ENCODE peak calls at places on chromosomes 12 and 14, in eight cellular contexts. One of them, this sample, is unnamed.

GRCh38 chr14:64770751-64771150 is 66.5 kb downstream of the PLEKHG3 start:
- DNase-seq in CD8-positive, alpha-beta T cell: no peak
- DNase-seq in right lobe of liver: no peak
- DNase-seq in lower lobe of right lung: no peak
- DNase-seq in HCT116: no peak
- DNase-seq in K562: no peak
- DNase-seq in stomach: no peak
- DNase-seq in testis: no peak
- DNase-seq in this sample: no peak

GRCh38 chr12:43210437-43211197 is 341.4 kb downstream of the ADAMTS20 start:
- DNase-seq in HCT116: no peak
- DNase-seq in testis: no peak
- DNase-seq in K562: peak
- DNase-seq in CD8-positive, alpha-beta T cell: no peak
- DNase-seq in right lobe of liver: no peak
- DNase-seq in stomach: no peak
- DNase-seq in lower lobe of right lung: no peak
- DNase-seq in this sample: no peak

GRCh38 chr12:31008961-31009840 is 64.5 kb upstream of the DDX11 start:
- DNase-seq in testis: no peak
- DNase-seq in HCT116: no peak
- DNase-seq in K562: no peak
- DNase-seq in lower lobe of right lung: peak
- DNase-seq in CD8-positive, alpha-beta T cell: no peak
- DNase-seq in stomach: no peak
- DNase-seq in right lobe of liver: no peak
- DNase-seq in this sample: no peak

GRCh38 chr14:101586531-101587402 is 25.5 kb downstream of the DIO3 start:
- DNase-seq in testis: no peak
- DNase-seq in stomach: no peak
- DNase-seq in right lobe of liver: peak
- DNase-seq in HCT116: no peak
- DNase-seq in K562: no peak
- DNase-seq in CD8-positive, alpha-beta T cell: no peak
- DNase-seq in lower lobe of right lung: no peak
- DNase-seq in this sample: peak

GRCh38 chr14:58587271-58587670 is 50.5 kb upstream of the DACT1 start:
- DNase-seq in stomach: no peak
- DNase-seq in testis: no peak
- DNase-seq in lower lobe of right lung: no peak
- DNase-seq in right lobe of liver: no peak
- DNase-seq in CD8-positive, alpha-beta T cell: no peak
- DNase-seq in HCT116: no peak
- DNase-seq in K562: no peak
- DNase-seq in this sample: no peak

GRCh38 chr12:32727237-32727636 is 28.5 kb downstream of the YARS2 start:
- DNase-seq in HCT116: no peak
- DNase-seq in K562: peak
- DNase-seq in lower lobe of right lung: no peak
- DNase-seq in right lobe of liver: no peak
- DNase-seq in stomach: no peak
- DNase-seq in CD8-positive, alpha-beta T cell: no peak
- DNase-seq in testis: no peak
- DNase-seq in this sample: no peak

GRCh38 chr14:79567306-79567705 is 644.0 kb downstream of the DIO2 start:
- DNase-seq in lower lobe of right lung: no peak
- DNase-seq in HCT116: no peak
- DNase-seq in K562: no peak
- DNase-seq in stomach: no peak
- DNase-seq in CD8-positive, alpha-beta T cell: no peak
- DNase-seq in testis: no peak
- DNase-seq in right lobe of liver: no peak
- DNase-seq in this sample: no peak

GRCh38 chr14:96274122-96274910 is 18.3 kb downstream of the BDKRB1 start:
- DNase-seq in lower lobe of right lung: no peak
- DNase-seq in testis: no peak
- DNase-seq in K562: no peak
- DNase-seq in right lobe of liver: no peak
- DNase-seq in CD8-positive, alpha-beta T cell: no peak
- DNase-seq in stomach: no peak
- DNase-seq in HCT116: no peak
- DNase-seq in this sample: no peak

GRCh38 chr12:5507536-5507935 is 75.6 kb downstream of the NTF3 start:
- DNase-seq in HCT116: no peak
- DNase-seq in right lobe of liver: no peak
- DNase-seq in testis: no peak
- DNase-seq in stomach: no peak
- DNase-seq in CD8-positive, alpha-beta T cell: no peak
- DNase-seq in K562: no peak
- DNase-seq in lower lobe of right lung: no peak
- DNase-seq in this sample: no peak

GRCh38 chr12:3335078-3335487 is 155.9 kb upstream of the PRMT8 start:
- DNase-seq in stomach: no peak
- DNase-seq in right lobe of liver: no peak
- DNase-seq in testis: no peak
- DNase-seq in CD8-positive, alpha-beta T cell: no peak
- DNase-seq in K562: no peak
- DNase-seq in lower lobe of right lung: no peak
- DNase-seq in HCT116: no peak
- DNase-seq in this sample: no peak

GRCh38 chr12:19710811-19711793 is 271.8 kb downstream of the AEBP2 start:
- DNase-seq in CD8-positive, alpha-beta T cell: no peak
- DNase-seq in HCT116: no peak
- DNase-seq in K562: no peak
- DNase-seq in right lobe of liver: no peak
- DNase-seq in testis: no peak
- DNase-seq in lower lobe of right lung: no peak
- DNase-seq in stomach: no peak
- DNase-seq in this sample: peak

GRCh38 chr14:103880334-103880985 is 33.1 kb upstream of the PPP1R13B start:
- DNase-seq in K562: no peak
- DNase-seq in lower lobe of right lung: peak
- DNase-seq in testis: peak
- DNase-seq in CD8-positive, alpha-beta T cell: peak
- DNase-seq in right lobe of liver: peak
- DNase-seq in HCT116: no peak
- DNase-seq in stomach: peak
- DNase-seq in this sample: peak
- H3K27ac ChIP-seq in K562: no peak
- H3K27ac ChIP-seq in lower lobe of right lung: peak
- H3K27ac ChIP-seq in testis: peak
- H3K27ac ChIP-seq in CD8-positive, alpha-beta T cell: no peak
- H3K27ac ChIP-seq in right lobe of liver: peak
- H3K27ac ChIP-seq in HCT116: peak
- H3K27ac ChIP-seq in stomach: peak
- H3K27ac ChIP-seq in this sample: peak

GRCh38 chr12:65619018-65619417 is 205.3 kb upstream of the HMGA2 start:
- DNase-seq in stomach: no peak
- DNase-seq in K562: no peak
- DNase-seq in lower lobe of right lung: no peak
- DNase-seq in HCT116: no peak
- DNase-seq in CD8-positive, alpha-beta T cell: no peak
- DNase-seq in testis: no peak
- DNase-seq in right lobe of liver: no peak
- DNase-seq in this sample: no peak
- H3K27ac ChIP-seq in stomach: no peak
- H3K27ac ChIP-seq in K562: no peak
- H3K27ac ChIP-seq in lower lobe of right lung: no peak
- H3K27ac ChIP-seq in HCT116: peak
- H3K27ac ChIP-seq in CD8-positive, alpha-beta T cell: no peak
- H3K27ac ChIP-seq in testis: no peak
- H3K27ac ChIP-seq in right lobe of liver: no peak
- H3K27ac ChIP-seq in this sample: no peak

DNA sequence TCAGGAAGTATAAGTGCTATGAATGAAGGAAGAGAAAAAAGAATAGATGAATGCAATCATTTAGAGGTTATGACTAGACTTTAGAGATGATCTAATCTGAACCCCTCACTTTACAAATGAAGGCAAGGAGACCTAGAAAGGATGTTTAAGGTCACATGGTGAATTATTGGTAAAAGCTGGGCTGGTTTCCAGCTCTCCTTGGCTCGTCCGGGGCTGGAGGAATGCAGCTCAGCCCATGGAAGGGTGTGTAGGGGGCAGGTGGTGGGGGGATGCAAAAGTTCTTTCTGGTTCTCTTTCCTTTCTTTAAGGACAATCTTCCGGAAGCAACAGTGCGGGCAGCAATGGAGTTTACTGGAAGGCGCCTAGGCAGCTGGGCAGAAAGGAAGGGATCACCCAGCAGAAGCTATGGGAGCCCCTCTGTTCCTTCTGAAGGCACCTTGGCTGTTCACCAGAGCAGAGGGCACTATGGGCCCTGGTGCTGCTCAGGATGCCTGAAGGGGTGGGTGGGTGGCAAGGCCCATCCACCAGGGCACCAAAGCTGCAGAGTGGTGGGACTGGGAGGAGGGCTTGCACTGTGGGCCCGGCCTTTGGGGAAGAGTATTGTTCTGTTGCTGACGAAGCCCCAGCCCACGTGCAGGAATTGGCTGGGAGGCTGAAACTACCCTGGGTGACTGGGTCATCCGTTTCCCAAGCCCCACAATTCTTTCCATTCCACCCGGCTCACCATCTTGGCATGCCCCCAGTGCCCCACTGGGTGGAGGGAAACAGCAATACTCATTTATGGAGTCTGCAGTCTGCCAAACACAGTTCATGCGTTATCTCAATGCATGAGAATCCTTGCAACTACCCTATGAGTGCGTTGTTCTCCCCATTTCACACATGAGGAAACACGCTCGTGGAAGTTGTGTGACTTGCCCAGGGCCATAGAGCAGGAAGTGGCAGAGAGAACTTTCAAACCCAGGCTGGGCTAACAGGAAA is 78.2 kb downstream of the IRF2BPL start:
- DNase-seq in lower lobe of right lung: no peak
- DNase-seq in HCT116: no peak
- DNase-seq in stomach: no peak
- DNase-seq in CD8-positive, alpha-beta T cell: no peak
- DNase-seq in K562: no peak
- DNase-seq in right lobe of liver: no peak
- DNase-seq in testis: no peak
- DNase-seq in this sample: no peak
- H3K27ac ChIP-seq in lower lobe of right lung: no peak
- H3K27ac ChIP-seq in HCT116: peak
- H3K27ac ChIP-seq in stomach: peak
- H3K27ac ChIP-seq in CD8-positive, alpha-beta T cell: no peak
- H3K27ac ChIP-seq in K562: no peak
- H3K27ac ChIP-seq in right lobe of liver: no peak
- H3K27ac ChIP-seq in testis: no peak
- H3K27ac ChIP-seq in this sample: peak

GRCh38 chr12:6830286-6830892 is 2.2 kb downstream of the P3H3 start:
- DNase-seq in K562: no peak
- DNase-seq in lower lobe of right lung: no peak
- DNase-seq in right lobe of liver: no peak
- DNase-seq in stomach: no peak
- DNase-seq in testis: no peak
- DNase-seq in HCT116: no peak
- DNase-seq in CD8-positive, alpha-beta T cell: no peak
- DNase-seq in this sample: no peak
- H3K27ac ChIP-seq in K562: no peak
- H3K27ac ChIP-seq in lower lobe of right lung: no peak
- H3K27ac ChIP-seq in right lobe of liver: no peak
- H3K27ac ChIP-seq in stomach: no peak
- H3K27ac ChIP-seq in testis: no peak
- H3K27ac ChIP-seq in HCT116: peak
- H3K27ac ChIP-seq in CD8-positive, alpha-beta T cell: no peak
- H3K27ac ChIP-seq in this sample: no peak

DNA sequence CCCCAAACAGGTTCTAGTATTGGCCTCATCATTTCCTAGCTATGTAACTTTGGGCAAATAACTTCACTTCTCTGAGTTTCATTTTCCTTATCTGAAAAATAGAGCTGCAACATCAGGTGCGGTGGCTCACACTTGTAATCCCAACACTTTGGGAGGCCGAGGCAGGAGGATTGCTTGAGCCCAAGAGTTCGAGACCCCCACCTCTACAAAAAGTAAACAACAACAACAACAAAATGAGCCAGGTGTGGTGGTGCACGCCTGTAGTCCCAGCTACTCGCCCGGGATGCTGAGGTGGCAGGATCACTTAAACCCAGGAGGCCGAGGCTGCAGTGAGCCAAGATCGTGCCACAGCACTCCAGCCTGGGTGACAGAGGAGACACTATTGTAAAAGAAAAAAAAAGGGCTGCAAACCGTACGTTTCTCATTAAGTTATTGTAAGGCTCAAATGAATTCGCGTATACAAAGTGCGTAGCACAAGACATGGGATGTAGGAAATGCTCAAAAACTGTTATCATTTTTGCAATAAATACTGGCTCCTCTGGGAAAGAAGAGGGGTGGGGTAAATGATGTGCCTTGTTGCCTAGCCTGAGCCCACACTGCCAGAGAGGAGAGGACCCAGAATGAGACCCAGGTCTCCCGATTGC is 903 bp downstream of the C12orf76 start:
- DNase-seq in stomach: no peak
- DNase-seq in testis: no peak
- DNase-seq in HCT116: no peak
- DNase-seq in lower lobe of right lung: no peak
- DNase-seq in K562: no peak
- DNase-seq in CD8-positive, alpha-beta T cell: no peak
- DNase-seq in right lobe of liver: no peak
- DNase-seq in this sample: no peak
- H3K27ac ChIP-seq in stomach: peak
- H3K27ac ChIP-seq in testis: peak
- H3K27ac ChIP-seq in HCT116: peak
- H3K27ac ChIP-seq in lower lobe of right lung: peak
- H3K27ac ChIP-seq in K562: peak
- H3K27ac ChIP-seq in CD8-positive, alpha-beta T cell: peak
- H3K27ac ChIP-seq in right lobe of liver: no peak
- H3K27ac ChIP-seq in this sample: no peak